ENCODE peak calls at places on chromosomes 4 and X, in four cellular contexts. N, S, I and K are unnamed samples.
A peak's percentile ranks its signal among the peaks of the same experiment; 100 is the strongest.

GRCh38 chr4:105714071-105714521 is 5.5 kb downstream of the GSTCD start:
- DNase-seq in S (no peak), I (no peak), N (no peak), K (no peak)

GRCh38 chr4:54192811-54193210 is 36.3 kb upstream of the PDGFRA start:
- DNase-seq in S (no peak), N (no peak), I (no peak), K (no peak)

GRCh38 chrX:83469551-83469950 is 38.5 kb upstream of the POU3F4 start:
- DNase-seq in I (peak; percentile 6), N (no peak), S (peak; percentile 26), K (no peak)

GRCh38 chrX:154529206-154529612 is 13.2 kb upstream of the FAM3A start:
- DNase-seq in N (no peak), S (no peak), I (peak; percentile 45), K (no peak)

GRCh38 chr4:167887726-167888125 is 204.6 kb upstream of the ANXA10 start:
- DNase-seq in I (no peak), N (no peak), S (no peak), K (no peak)

GRCh38 chrX:107146670-107147069 is 28.0 kb upstream of the RBM41 start:
- DNase-seq in I (no peak), N (no peak), S (no peak), K (no peak)

GRCh38 chr4:75547647-75548387 is 8.0 kb upstream of the ODAPH start:
- DNase-seq in I (peak; percentile 70), N (peak; percentile 15), S (no peak), K (no peak)

GRCh38 chr4:154559141-154559841 is 3.5 kb upstream of the FGB start:
- DNase-seq in I (peak; percentile 87), S (peak; percentile 39), N (peak; percentile 50), K (no peak)

GRCh38 chr4:24657768-24658617 is 73.6 kb upstream of the DHX15 start:
- DNase-seq in N (no peak), S (no peak), I (peak; percentile 73), K (peak; percentile 80)

GRCh38 chr4:72568959-72569718 is at the start of gene ADAMTS3:
- DNase-seq in S (peak; percentile 80), I (no peak), N (peak; percentile 87), K (no peak)

GRCh38 chr4:1658146-1658545 is 26.0 kb downstream of the FAM53A start:
- DNase-seq in N (no peak), I (no peak), S (no peak), K (no peak)

GRCh38 chrX:15043538-15043937 is 170.3 kb downstream of the MOSPD2 start:
- DNase-seq in S (no peak), I (no peak), N (no peak), K (peak; percentile 5)

GRCh38 chrX:151641564-151641963 is 53.7 kb upstream of the PRRG3 start:
- DNase-seq in I (no peak), S (no peak), N (no peak), K (no peak)

GRCh38 chrX:147699061-147699460 is 212.7 kb upstream of the FMR1 start:
- DNase-seq in N (no peak), I (no peak), S (peak; percentile 6), K (no peak)

GRCh38 chr4:24607338-24607737 is 23.0 kb upstream of the DHX15 start:
- DNase-seq in I (no peak), N (no peak), S (no peak), K (no peak)

GRCh38 chr4:102180080-102180479 is 165.2 kb downstream of the SLC39A8 start:
- DNase-seq in I (no peak), N (no peak), S (no peak), K (no peak)

GRCh38 chrX:29691044-29691443 is 524.3 kb upstream of the MAGEB2 start:
- DNase-seq in N (no peak), S (no peak), I (no peak), K (no peak)

GRCh38 chr4:8599657-8600056 is 7.1 kb downstream of the CPZ start:
- DNase-seq in N (peak; percentile 45), S (no peak), I (no peak), K (no peak)

GRCh38 chrX:24862343-24862742 is 153.4 kb downstream of the ARX start:
- DNase-seq in S (no peak), N (no peak), I (no peak), K (no peak)
- TF ChIP-seq TARDBP in S (no peak), N (no peak), I (no peak), K (no peak)

DNA sequence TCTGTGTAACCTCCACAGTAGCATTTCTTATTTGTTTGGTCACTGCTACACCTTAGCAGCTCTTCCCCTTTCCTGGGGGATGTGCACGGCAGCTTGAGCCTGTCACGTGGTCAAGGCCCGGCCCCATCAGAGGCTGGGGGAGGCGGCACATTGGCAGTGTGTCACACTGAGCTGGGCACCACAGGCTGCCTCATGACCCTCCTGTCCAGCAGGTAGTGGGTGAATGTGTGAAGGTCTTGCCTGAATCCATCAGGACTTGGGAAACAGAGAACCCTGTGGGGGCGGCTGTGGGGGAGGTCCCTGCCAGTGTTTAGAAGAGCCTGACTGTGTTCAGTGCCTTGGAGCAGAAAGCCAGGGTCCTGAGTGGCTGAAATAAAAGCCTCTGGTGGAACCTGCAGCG is 33.2 kb downstream of the WFS1 start:
- DNase-seq in I (no peak), N (no peak), S (no peak), K (no peak)
- TF ChIP-seq TARDBP in I (no peak), N (no peak), S (no peak), K (no peak)

GRCh38 chr4:3687538-3687937 is 78.6 kb upstream of the ADRA2C start:
- DNase-seq in I (no peak), S (no peak), N (no peak), K (no peak)
- TF ChIP-seq TARDBP in I (no peak), S (no peak), N (no peak), K (no peak)

GRCh38 chrX:2485460-2485753 is 15.4 kb downstream of the DHRSX start:
- DNase-seq in N (no peak), S (no peak), I (no peak), K (no peak)

GRCh38 chrX:2485789-2486345 is 14.9 kb downstream of the DHRSX start:
- DNase-seq in I (no peak), S (no peak), N (no peak), K (no peak)

GRCh38 chrX:2484232-2484631 is 16.5 kb downstream of the DHRSX start:
- DNase-seq in I (no peak), N (no peak), S (no peak), K (no peak)

GRCh38 chrX:2483398-2483797 is 17.4 kb downstream of the DHRSX start:
- DNase-seq in N (no peak), S (no peak), I (no peak), K (no peak)

DNA sequence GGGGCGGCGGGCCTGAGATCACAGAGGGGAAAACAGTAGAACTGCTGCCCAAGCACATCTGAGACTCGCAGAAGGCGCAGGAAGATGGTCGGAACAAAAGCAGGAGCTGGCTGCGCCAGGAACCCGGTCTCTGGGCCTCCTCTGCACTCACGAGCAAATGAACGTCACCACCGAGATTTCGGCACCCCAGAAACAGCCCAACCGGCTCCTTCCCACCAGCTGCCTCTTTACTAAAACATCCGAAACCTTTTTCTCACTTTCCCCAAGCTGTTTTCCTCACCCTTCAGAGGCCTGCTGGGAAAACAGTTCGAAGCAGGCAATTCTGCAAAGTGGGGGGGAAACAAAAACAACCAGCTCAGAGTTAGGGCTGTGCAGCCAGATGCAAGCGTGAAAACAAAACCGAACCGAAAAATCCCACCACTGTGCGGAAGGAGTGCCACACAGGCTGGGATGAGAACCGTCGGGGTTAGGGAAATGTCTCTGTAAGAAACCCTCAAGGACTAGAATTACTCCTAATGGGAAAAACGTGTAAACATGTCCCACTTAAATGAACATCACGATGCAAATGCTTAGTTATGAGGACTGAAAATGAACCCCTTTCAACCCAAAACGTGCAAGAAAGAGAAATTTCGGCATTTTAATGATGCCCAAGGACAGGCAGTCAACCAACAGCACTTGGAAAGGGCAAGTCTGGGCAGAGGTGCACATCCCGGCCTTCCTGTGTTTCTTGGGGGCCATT is 15.9 kb downstream of the DHRSX start:
- DNase-seq in I (no peak), S (no peak), N (no peak), K (no peak)
- TF ChIP-seq TARDBP in I (no peak), S (no peak), N (no peak), K (no peak)

DNA sequence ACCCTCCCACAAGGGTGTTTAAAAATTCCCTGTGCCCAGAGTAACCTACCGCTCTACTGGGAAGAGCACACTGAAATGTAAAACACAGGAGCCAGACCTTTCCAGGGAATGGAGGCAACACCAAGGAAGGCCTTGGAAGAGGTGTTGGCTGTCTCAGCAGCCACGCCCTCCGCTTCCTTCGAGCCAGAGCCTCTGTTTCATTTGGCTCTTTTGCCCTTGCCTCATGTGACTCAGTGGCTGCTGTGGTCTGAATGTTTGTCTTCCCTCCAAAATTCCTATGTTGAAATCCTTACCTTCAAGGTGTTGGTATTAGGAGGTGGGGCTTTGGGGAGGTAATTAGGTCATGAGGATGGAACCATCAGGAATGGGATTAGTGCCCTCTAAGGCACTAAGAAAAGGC is 11.3 kb downstream of the SCD5 start:
- DNase-seq in N (no peak), S (no peak), I (no peak), K (no peak)
- TF ChIP-seq TARDBP in N (no peak), S (no peak), I (no peak), K (no peak)